ENCODE peak calls at places on chromosomes 1 and 21, in eight cellular contexts. C, I, G, Q, M, Z, K and P are unnamed samples.

GRCh38 chr1:193431265-193431977 is 245.0 kb upstream of the B3GALT2 start:
- DNase-seq in C (no peak), G (peak), I (no peak), K (no peak), Z (peak), Q (no peak), M (no peak), P (no peak)

GRCh38 chr1:16204634-16205332 is 7.7 kb downstream of the ARHGEF19 start:
- DNase-seq in C (no peak), G (no peak), M (no peak), Z (peak), Q (peak), I (no peak), K (peak), P (no peak)

GRCh38 chr1:89518116-89518780 is 6.4 kb upstream of the LRRC8B start:
- DNase-seq in Z (no peak), C (no peak), I (no peak), M (peak), K (no peak), G (peak), Q (no peak), P (no peak)

GRCh38 chr1:201391651-201392511 is 7.2 kb downstream of the LAD1 start:
- DNase-seq in M (no peak), Q (no peak), Z (no peak), K (no peak), C (no peak), I (no peak), G (no peak), P (no peak)

GRCh38 chr1:33234588-33234990 is 21.7 kb upstream of the ZNF362 start:
- DNase-seq in Z (no peak), K (no peak), Q (no peak), G (no peak), M (no peak), I (no peak), C (no peak), P (no peak)

GRCh38 chr21:35026617-35027557 is 22.2 kb downstream of the RUNX1 start:
- DNase-seq in M (peak), I (no peak), K (no peak), C (peak), G (peak), Q (peak), Z (no peak), P (no peak)

GRCh38 chr1:192771341-192771740 is 37.5 kb upstream of the RGS2 start:
- DNase-seq in C (no peak), Z (no peak), M (no peak), I (no peak), Q (no peak), K (no peak), G (no peak), P (no peak)

GRCh38 chr1:64171797-64172281 is 31.6 kb upstream of the UBE2U start:
- DNase-seq in I (no peak), C (no peak), K (no peak), Q (no peak), Z (peak), M (peak), G (peak), P (peak)

GRCh38 chr21:45779226-45779625 is 135.7 kb downstream of the PCBP3 start:
- DNase-seq in K (no peak), Q (no peak), I (no peak), M (no peak), Z (no peak), C (no peak), G (peak), P (no peak)

GRCh38 chr1:75725861-75726361 is 1.4 kb downstream of the ACADM start:
- DNase-seq in G (no peak), C (no peak), Q (no peak), K (peak), M (peak), I (no peak), Z (peak), P (no peak)

GRCh38 chr1:227947425-227947677 is 381 bp downstream of the WNT9A start:
- DNase-seq in C (no peak), G (no peak), K (no peak), Z (no peak), M (no peak), Q (no peak), I (peak), P (no peak)

DNA sequence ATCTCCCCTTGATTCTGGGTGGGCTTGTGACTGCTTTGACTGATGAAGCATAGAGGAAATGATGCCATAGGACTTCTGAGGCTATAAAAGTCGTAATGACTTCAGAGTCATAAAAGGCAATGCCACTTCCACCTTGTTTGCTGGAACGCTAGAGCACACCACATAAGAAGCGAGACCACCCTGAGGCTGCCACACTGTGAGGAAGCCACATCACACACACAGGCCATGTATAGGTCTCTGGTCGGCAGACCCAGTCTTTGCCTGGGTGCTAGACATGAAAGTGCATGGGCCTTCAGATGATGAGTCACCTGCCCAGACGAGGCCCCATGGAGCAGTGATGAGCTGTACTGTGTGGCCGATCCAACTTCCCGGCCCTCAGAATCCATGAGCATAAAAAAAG is 14.2 kb upstream of the KANK4 start:
- DNase-seq in K (no peak), G (no peak), M (no peak), Q (no peak), C (no peak), Z (peak), I (no peak), P (no peak)
- H3K4me3 ChIP-seq in K (no peak), G (no peak), M (no peak), Q (no peak), C (no peak), Z (no peak), I (no peak), P (no peak)

DNA sequence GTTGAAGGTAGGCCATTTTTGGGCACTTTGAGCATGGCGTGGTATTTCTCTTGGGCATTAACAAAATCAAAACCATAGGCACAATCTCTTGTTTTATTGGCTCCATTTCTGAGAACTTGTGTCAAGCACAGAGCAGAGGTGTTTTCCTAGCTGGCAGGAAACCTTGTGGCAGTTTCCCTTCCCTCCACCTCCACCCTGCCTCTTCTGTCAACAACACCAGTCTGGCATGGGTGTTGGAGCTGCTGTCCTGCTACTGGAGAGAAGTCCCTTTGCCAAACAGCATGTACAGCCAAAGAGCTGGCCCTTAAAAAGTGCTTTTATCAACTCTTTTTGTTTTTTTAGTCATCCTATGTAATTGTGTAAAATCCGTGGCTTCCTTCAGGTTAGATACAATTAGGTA is 16.0 kb downstream of the ATP1A1 start:
- DNase-seq in Z (no peak), K (no peak), G (no peak), M (no peak), I (no peak), Q (no peak), C (no peak), P (no peak)
- TF ChIP-seq CTCF in Z (no peak), K (no peak), G (no peak), M (no peak), I (no peak), Q (no peak), C (no peak), P (no peak)

GRCh38 chr1:87826639-87827345 is 498.1 kb downstream of the LMO4 start:
- DNase-seq in G (peak), Q (no peak), C (no peak), I (no peak), Z (no peak), M (peak), K (no peak), P (no peak)
- H3K4me3 ChIP-seq in G (peak), Q (no peak), C (peak), I (peak), Z (no peak), M (no peak), K (no peak), P (no peak)

DNA sequence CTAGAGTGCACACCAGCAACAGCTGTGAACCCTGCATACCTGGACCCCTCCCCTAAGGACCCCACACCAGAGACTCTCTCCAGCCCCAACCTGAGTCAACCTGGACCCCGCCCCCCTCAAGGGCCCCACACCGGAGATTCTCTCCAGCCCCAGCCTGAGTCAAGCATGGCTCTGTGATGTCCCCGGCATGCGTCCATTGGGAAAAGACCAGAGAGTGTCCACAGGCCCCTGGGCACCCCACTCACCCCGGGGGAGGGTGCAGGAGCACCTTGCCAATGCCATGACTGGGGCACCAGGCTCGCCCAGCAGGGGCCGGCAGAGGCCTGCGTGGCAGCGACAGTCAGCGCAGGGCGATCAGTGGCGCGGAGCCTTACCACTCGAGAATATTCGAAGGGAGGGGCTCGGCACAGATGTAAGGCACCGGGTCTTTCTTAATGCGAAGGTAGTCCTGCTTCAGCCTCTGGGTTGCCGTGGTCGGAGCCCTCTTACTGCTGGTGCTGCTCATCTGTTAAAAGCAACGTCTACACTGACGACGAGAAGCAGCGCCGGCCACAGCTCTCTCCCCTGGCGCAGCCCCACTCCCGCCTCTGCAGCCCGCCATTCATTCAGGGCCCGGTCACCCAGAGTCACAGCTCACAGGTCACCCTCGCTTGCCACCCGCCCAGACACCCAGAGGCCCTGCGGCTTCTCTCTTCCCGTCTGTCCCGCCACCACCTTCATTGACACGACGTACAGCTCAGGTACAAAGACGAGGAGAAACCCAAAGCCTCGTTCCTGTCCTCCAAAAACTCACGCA is 6.0 kb downstream of the UBE2J2 start:
- DNase-seq in I (no peak), K (no peak), M (no peak), Z (no peak), G (no peak), C (no peak), Q (no peak), P (no peak)
- TF ChIP-seq CTCF in I (no peak), K (no peak), M (no peak), Z (no peak), G (no peak), C (no peak), Q (no peak), P (no peak)

DNA sequence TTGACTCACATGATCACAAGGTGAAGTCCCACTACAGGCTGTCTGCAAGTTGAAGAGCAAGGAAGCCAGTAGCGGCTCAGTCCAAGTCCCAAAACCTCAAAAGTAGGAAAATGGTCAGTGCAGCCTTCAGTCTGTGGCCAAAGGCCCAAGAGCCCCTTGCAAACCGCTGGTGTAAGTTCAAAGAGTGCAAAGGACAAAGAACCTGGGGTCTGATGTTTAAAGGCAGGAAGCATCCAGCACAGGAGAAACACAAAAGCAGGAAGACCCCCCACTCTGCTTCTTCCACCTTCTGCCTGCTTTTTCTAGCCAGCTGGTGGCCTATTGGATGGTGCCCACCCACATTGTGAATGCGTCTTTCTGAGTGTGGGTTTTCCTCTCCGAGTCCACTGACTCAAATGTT is 2222.6 kb downstream of the MRPL39 start:
- DNase-seq in Z (no peak), I (no peak), Q (no peak), G (no peak), K (no peak), C (no peak), M (no peak), P (no peak)
- H3K4me3 ChIP-seq in Z (no peak), I (no peak), Q (no peak), G (no peak), K (no peak), C (no peak), M (no peak), P (no peak)

GRCh38 chr1:159892944-159893343 is 7.0 kb downstream of the CFAP45 start:
- DNase-seq in M (no peak), I (no peak), K (no peak), Q (no peak), Z (peak), G (no peak), C (no peak), P (no peak)
- TF ChIP-seq CTCF in M (no peak), I (no peak), K (no peak), Q (no peak), Z (peak), G (no peak), C (no peak), P (peak)

DNA sequence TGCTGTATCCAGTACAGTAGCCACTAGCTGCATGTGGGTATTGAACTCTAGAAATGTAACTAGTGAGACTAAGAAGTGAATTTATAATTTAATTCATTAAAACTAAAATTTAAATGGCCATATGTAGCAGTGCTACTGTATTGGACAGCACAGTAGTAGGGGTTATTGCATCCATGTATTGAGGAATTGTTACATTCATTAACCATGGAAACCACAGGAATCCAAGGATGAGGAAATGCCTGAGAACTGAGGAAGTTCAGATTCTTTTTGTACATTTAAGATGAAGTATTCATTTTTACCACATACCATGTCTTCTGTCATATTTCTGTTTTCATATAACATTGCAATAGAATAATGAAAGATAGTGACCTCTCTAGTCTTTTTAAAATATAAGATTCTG is 2.6 kb downstream of the MTF2 start:
- DNase-seq in M (peak), Q (no peak), C (no peak), G (peak), I (no peak), K (no peak), Z (peak), P (peak)
- H3K4me3 ChIP-seq in M (peak), Q (peak), C (peak), G (peak), I (peak), K (no peak), Z (peak), P (peak)

GRCh38 chr1:44239337-44239960 is 26.2 kb downstream of the DMAP1 start:
- DNase-seq in Z (peak), M (peak), C (peak), G (peak), Q (no peak), I (no peak), K (peak), P (no peak)
- TF ChIP-seq CTCF in Z (no peak), M (no peak), C (peak), G (peak), Q (no peak), I (no peak), K (no peak), P (peak)